ENCODE peak calls at places on chromosomes 16 and 17, in nine cellular contexts. P is lung; Z is left cardiac atrium; S is NCI-H146; W is stimulated activated CD4-positive, alpha-beta T cell treated with anti-CD3 and anti-CD28 coated beads, TNF-alpha, amount 100 ng/mL, for 4 hours; K is A549; V is activated CD8-positive, alpha-beta memory T cell treated with anti-CD3 and anti-CD28 coated beads, Interleukin-2, amount 50 U/mL, for 48 hours; J is RCC 7860; N is T-helper 2 cell. O is an unnamed sample.
A peak's percentile ranks its signal among the peaks of the same experiment; 100 is the strongest.

GRCh38 chr17:44394833-44395232 is 5.4 kb upstream of the ITGA2B start:
- DNase-seq in P (no peak), Z (no peak), S (no peak), W (no peak), K (no peak), V (no peak), J (no peak), N (no peak), O (no peak)

GRCh38 chr17:27494192-27495091 is 38.2 kb downstream of the KSR1 start:
- DNase-seq in P (peak; percentile 83), Z (peak; percentile 85), S (peak; percentile 44), W (no peak), K (peak; percentile 83), V (no peak), J (no peak), N (no peak), O (no peak)

GRCh38 chr17:44220211-44221071 is 966 bp upstream of the UBTF start:
- DNase-seq in P (no peak), Z (peak; percentile 59), S (peak; percentile 68), W (no peak), K (peak; percentile 64), V (peak; percentile 81), J (no peak), N (peak; percentile 51), O (no peak)

GRCh38 chr17:55717898-55718735 is 4.5 kb downstream of the TMEM100 start:
- DNase-seq in P (peak; percentile 73), Z (peak; percentile 86), S (peak; percentile 36), W (peak; percentile 27), K (peak; percentile 78), V (peak; percentile 80), J (no peak), N (peak; percentile 31), O (no peak)

GRCh38 chr17:31724619-31725018 is 134.4 kb downstream of the COPRS start:
- DNase-seq in P (no peak), Z (no peak), S (no peak), W (no peak), K (no peak), V (no peak), J (no peak), N (no peak), O (no peak)

GRCh38 chr16:48574148-48574547 is 35.8 kb downstream of the N4BP1 start:
- DNase-seq in P (no peak), Z (no peak), S (no peak), W (no peak), K (no peak), V (no peak), J (no peak), N (no peak), O (no peak)

GRCh38 chr16:25449802-25450201 is 192.2 kb upstream of the ZKSCAN2 start:
- DNase-seq in P (no peak), Z (no peak), S (no peak), W (no peak), K (no peak), V (no peak), J (no peak), N (no peak), O (no peak)

GRCh38 chr16:30010817-30011504 is at the start of gene DOC2A:
- DNase-seq in P (no peak), Z (no peak), S (peak; percentile 78), W (no peak), K (no peak), V (no peak), J (no peak), N (no peak), O (no peak)

GRCh38 chr17:45312477-45313418 is 4.1 kb downstream of the MAP3K14 start:
- DNase-seq in P (no peak), Z (no peak), S (no peak), W (no peak), K (no peak), V (peak; percentile 76), J (no peak), N (no peak), O (no peak)

GRCh38 chr17:63675231-63675606 is 24.7 kb downstream of the LIMD2 start:
- DNase-seq in P (no peak), Z (no peak), S (peak; percentile 39), W (no peak), K (no peak), V (no peak), J (no peak), N (no peak), O (no peak)

GRCh38 chr17:64778367-64779290 is 116.5 kb upstream of the SMURF2 start:
- DNase-seq in P (no peak), Z (peak; percentile 37), S (peak; percentile 71), W (no peak), K (no peak), V (peak; percentile 70), J (no peak), N (no peak), O (no peak)

GRCh38 chr17:3963214-3964201 is 729 bp downstream of the ATP2A3 start:
- DNase-seq in P (no peak), Z (no peak), S (peak; percentile 69), W (peak; percentile 26), K (no peak), V (peak; percentile 75), J (no peak), N (peak; percentile 71), O (no peak)

GRCh38 chr16:58001781-58002410 is 689 bp downstream of the USB1 start:
- DNase-seq in P (no peak), Z (no peak), S (no peak), W (no peak), K (no peak), V (no peak), J (no peak), N (no peak), O (no peak)

GRCh38 chr16:81608515-81609209 is 164.1 kb downstream of the CMIP start:
- DNase-seq in P (no peak), Z (peak; percentile 56), S (no peak), W (no peak), K (no peak), V (no peak), J (peak; percentile 56), N (no peak), O (no peak)

GRCh38 chr17:9230346-9230745 is 209.0 kb downstream of the NTN1 start:
- DNase-seq in P (no peak), Z (no peak), S (no peak), W (no peak), K (no peak), V (no peak), J (no peak), N (no peak), O (no peak)

GRCh38 chr17:76263896-76264295 is 1.3 kb upstream of the UBALD2 start:
- DNase-seq in P (no peak), Z (no peak), S (no peak), W (no peak), K (no peak), V (no peak), J (no peak), N (no peak), O (no peak)